ENCODE peak calls at places on chromosomes 7 and 10, in seven cellular contexts. Q, J, K, P, U, X and N are unnamed samples.
A peak's percentile ranks its signal among the peaks of the same experiment; 100 is the strongest.

GRCh38 chr7:42233166-42233565 is 3.8 kb downstream of the GLI3 start:
- DNase-seq in J (no peak), X (no peak), U (no peak), P (no peak), K (no peak), Q (peak; percentile 63), N (no peak)

GRCh38 chr7:117673367-117673766 is 193.5 kb downstream of the CFTR start:
- DNase-seq in X (peak; percentile 67), P (peak; percentile 71), U (no peak), K (no peak), J (peak; percentile 37), Q (peak; percentile 85), N (no peak)

GRCh38 chr7:100691676-100692577 is 2.1 kb downstream of the GIGYF1 start:
- DNase-seq in K (peak; percentile 57), J (peak; percentile 74), Q (peak; percentile 95), X (peak; percentile 49), U (peak; percentile 89), P (peak; percentile 82), N (peak; percentile 66)

GRCh38 chr10:117216611-117217195 is 19.4 kb downstream of the KCNK18 start:
- DNase-seq in K (peak; percentile 70), P (peak; percentile 2), X (peak; percentile 33), J (peak; percentile 49), U (peak; percentile 65), Q (peak; percentile 87), N (peak; percentile 55)

GRCh38 chr7:95199779-95200558 is 124.4 kb downstream of the PON1 start:
- DNase-seq in P (peak; percentile 78), U (no peak), J (peak; percentile 44), Q (peak; percentile 40), K (peak; percentile 49), X (peak; percentile 19), N (peak; percentile 7)

GRCh38 chr7:138864667-138865066 is 66.7 kb upstream of the ATP6V0A4 start:
- DNase-seq in Q (no peak), U (no peak), X (no peak), P (no peak), J (peak; percentile 10), K (peak; percentile 12), N (peak; percentile 63)

GRCh38 chr7:25913574-25914224 is 238.3 kb upstream of the NFE2L3 start:
- DNase-seq in K (no peak), X (no peak), U (no peak), J (no peak), Q (no peak), P (no peak), N (no peak)

GRCh38 chr10:17435898-17436297 is 18.5 kb downstream of the ST8SIA6 start:
- DNase-seq in U (no peak), X (no peak), Q (no peak), J (no peak), K (no peak), P (no peak), N (no peak)

GRCh38 chr10:47412177-47412730 is 28.2 kb upstream of the ZNF488 start:
- DNase-seq in K (no peak), U (no peak), X (no peak), P (no peak), Q (no peak), J (no peak), N (no peak)

GRCh38 chr7:2195403-2196246 is 37.1 kb downstream of the MAD1L1 start:
- DNase-seq in Q (no peak), J (no peak), U (no peak), P (peak; percentile 77), X (peak; percentile 38), K (no peak), N (no peak)

GRCh38 chr7:113026941-113027340 is 59.7 kb downstream of the GPR85 start:
- DNase-seq in Q (no peak), U (no peak), K (peak; percentile 19), J (no peak), P (no peak), X (no peak), N (no peak)

GRCh38 chr7:68417659-68418058 is 1180.6 kb upstream of the AUTS2 start:
- DNase-seq in K (peak; percentile 56), J (no peak), P (no peak), U (no peak), Q (no peak), X (no peak), N (no peak)

GRCh38 chr7:126535176-126535575 is 717.6 kb downstream of the GRM8 start:
- DNase-seq in Q (no peak), J (no peak), P (no peak), X (no peak), U (no peak), K (no peak), N (no peak)

GRCh38 chr7:101644879-101645278 is 15.8 kb upstream of the MYL10 start:
- DNase-seq in Q (no peak), X (no peak), J (peak; percentile 10), P (no peak), K (no peak), U (no peak), N (no peak)

GRCh38 chr10:73899401-73899780 is 11.5 kb upstream of the PLAU start:
- DNase-seq in J (peak; percentile 72), P (no peak), Q (no peak), X (no peak), K (peak; percentile 51), U (no peak), N (no peak)

GRCh38 chr10:77117501-77117900 is 520.1 kb downstream of the KCNMA1 start:
- DNase-seq in P (no peak), U (no peak), J (no peak), Q (no peak), K (no peak), X (no peak), N (no peak)